ENCODE peak calls at places on chromosomes 4 and X, in five cellular contexts. Z is uterus, M is aorta, B is hepatocyte, K is thoracic aorta. Y is an unnamed sample.
A peak's percentile ranks its signal among the peaks of the same experiment; 100 is the strongest.

GRCh38 chr4:173252024-173252935 is 81.9 kb downstream of the HMGB2 start:
- DNase-seq in Z (peak; percentile 84), M (peak; percentile 77), B (peak; percentile 79), K (peak; percentile 36), Y (peak; percentile 72)

GRCh38 chr4:123127218-123127617 is 204.8 kb upstream of the NUDT6 start:
- DNase-seq in Z (no peak), M (no peak), B (no peak), K (no peak), Y (no peak)

GRCh38 chrX:121260568-121261240 is 213.3 kb downstream of the GLUD2 start:
- DNase-seq in Z (no peak), M (no peak), B (peak; percentile 5), K (no peak), Y (no peak)

GRCh38 chrX:149818652-149819051 is 36.9 kb downstream of the MAGEA9 start:
- DNase-seq in Z (no peak), M (no peak), B (no peak), K (no peak), Y (no peak)

GRCh38 chr4:156197216-156197615 is 243.6 kb upstream of the CTSO start:
- DNase-seq in Z (peak; percentile 31), M (no peak), B (no peak), K (no peak), Y (no peak)

GRCh38 chr4:7650606-7651400 is 216.1 kb upstream of the PSAPL1 start:
- DNase-seq in Z (no peak), M (peak; percentile 72), B (peak; percentile 32), K (no peak), Y (no peak)

GRCh38 chr4:178215754-178216153 is 773.5 kb upstream of the AGA start:
- DNase-seq in Z (no peak), M (no peak), B (no peak), K (no peak), Y (no peak)

GRCh38 chrX:154487518-154488290 is 1.3 kb upstream of the UBL4A start:
- DNase-seq in Z (no peak), M (no peak), B (no peak), K (no peak), Y (no peak)

GRCh38 chr4:10011277-10011676 is 10.0 kb downstream of the SLC2A9 start:
- DNase-seq in Z (no peak), M (no peak), B (no peak), K (no peak), Y (no peak)

GRCh38 chr4:147370473-147370872 is 110.4 kb upstream of the EDNRA start:
- DNase-seq in Z (no peak), M (no peak), B (no peak), K (no peak), Y (no peak)

GRCh38 chrX:21806691-21807090 is 32.7 kb upstream of the MBTPS2 start:
- DNase-seq in Z (no peak), M (no peak), B (no peak), K (no peak), Y (no peak)

GRCh38 chrX:10341309-10341708 is 184.5 kb downstream of the CLCN4 start:
- DNase-seq in Z (no peak), M (no peak), B (no peak), K (no peak), Y (no peak)

GRCh38 chr4:48939785-48940184 is 33.2 kb upstream of the OCIAD2 start:
- DNase-seq in Z (no peak), M (no peak), B (peak; percentile 30), K (no peak), Y (no peak)

GRCh38 chrX:46407753-46408130 is 137.5 kb downstream of the ZNF674 start:
- DNase-seq in Z (no peak), M (no peak), B (no peak), K (no peak), Y (no peak)

GRCh38 chrX:73561791-73562190 is 1.2 kb upstream of the CHIC1 start:
- DNase-seq in Z (no peak), M (no peak), B (no peak), K (no peak), Y (no peak)

GRCh38 chrX:73562986-73563739 is at the start of gene CHIC1:
- DNase-seq in Z (peak; percentile 66), M (peak; percentile 85), B (peak; percentile 74), K (peak; percentile 4), Y (peak; percentile 83)

GRCh38 chrX:73562458-73562857 is 539 bp upstream of the CHIC1 start:
- DNase-seq in Z (no peak), M (no peak), B (no peak), K (no peak), Y (no peak)

DNA sequence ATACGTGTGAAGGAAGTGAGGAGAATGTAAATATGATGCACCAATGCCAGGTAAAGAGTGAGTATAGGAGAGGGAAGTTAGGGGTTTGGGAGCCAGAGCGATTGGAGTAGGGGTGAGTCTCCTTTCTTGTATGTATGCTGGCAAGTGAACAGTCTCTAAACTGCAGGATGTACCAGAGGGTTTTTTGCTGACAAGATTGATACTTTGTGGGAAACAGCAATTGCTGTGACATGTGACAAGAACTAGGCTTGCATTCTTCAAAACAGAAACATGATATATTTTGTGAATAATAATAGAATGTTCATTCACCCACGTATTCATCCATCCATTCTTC is 710 bp downstream of the CHIC1 start:
- DNase-seq in Z (no peak), M (no peak), B (no peak), K (no peak), Y (no peak)
- H3K27ac ChIP-seq in Z (peak overlapping the region; percentile 88), M (peak overlapping the region; percentile 67), B (peak overlapping the region; percentile 88), K (peak overlapping the region; percentile 88), Y (peak overlapping the region; percentile 85)

DNA sequence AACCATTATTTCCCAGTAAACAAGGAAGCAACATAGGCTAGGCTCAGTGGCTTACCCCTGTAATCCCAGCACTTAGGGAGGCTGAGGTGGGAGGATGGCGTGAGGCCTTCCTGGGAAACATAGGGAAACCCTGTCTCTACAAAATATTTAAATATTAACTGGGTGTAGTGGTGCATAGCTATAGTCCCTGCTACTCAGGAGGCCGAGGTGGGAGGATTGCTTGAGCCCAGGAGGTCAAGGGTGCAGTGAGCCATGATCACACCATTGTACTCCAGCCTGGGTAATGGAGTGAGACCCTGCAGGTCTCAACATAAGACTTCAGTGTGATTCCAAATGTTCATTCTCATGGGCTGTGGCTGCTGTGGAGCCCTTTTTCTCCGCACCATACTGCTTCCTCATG is 34.9 kb downstream of the FHDC1 start:
- DNase-seq in Z (no peak), M (no peak), B (no peak), K (no peak), Y (no peak)
- H3K27me3 ChIP-seq in Z (no peaks in the 10 kb centered on the region), M (no peaks in the 10 kb centered on the region), B (no peaks in the 10 kb centered on the region), K (no peaks in the 10 kb centered on the region), Y (no peaks in the 10 kb centered on the region)

DNA sequence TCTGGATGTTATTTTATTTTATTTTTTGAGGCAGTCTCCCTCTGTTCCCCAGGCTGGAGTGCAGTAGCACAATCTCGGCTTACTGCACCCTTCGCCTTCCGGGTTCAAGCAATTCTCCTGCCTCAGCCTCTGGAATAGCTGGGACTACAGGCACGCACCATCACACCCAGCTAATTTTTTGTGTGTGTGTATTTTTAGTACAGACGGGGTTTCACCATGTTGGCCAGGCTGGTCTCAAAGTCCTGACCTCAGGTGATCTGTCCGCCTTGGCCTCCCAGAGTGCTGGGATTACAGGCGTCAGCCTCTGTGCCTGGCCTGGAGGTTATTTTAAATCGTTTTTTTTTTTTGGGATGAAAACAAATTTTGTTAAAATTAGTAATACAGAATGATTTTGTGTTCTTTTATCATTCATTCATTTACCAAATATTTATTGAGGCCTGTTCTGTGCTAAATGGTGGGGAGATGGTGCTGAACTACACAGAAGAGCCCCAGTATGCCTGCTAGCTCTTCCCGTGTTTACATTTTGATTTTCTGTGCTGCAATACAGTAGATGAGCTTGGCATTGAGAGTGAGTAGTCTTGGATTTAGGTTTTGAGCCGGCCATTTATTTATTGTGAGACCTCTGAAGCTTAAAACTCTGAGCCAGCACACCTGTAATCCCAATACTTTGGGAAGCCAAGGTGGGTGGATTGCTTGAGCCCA is 22.7 kb downstream of the ADD1 start:
- DNase-seq in Z (no peak), M (no peak), B (no peak), K (no peak), Y (no peak)
- H3K27ac ChIP-seq in Z (no peak overlapping the region), M (no peak overlapping the region), B (peak overlapping the region; percentile 6), K (peak overlapping the region; percentile 9), Y (no peak overlapping the region)

DNA sequence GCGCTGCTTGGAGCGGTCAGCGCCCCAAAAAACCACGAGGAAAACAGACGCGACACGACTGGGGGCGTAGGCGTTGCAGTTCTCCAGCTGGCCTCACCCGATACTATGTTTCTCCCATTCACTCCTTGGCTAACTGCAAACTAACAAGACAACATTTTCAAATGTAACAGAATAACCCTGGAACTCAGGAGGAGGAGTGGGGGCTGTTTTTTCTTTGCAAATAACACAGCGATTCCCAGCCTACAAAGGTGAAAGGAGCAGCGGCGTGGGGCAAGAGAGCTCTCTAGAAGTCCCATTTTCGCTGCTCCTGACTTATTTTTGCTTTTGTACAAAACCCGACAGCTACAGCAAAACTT is 1.7 kb downstream of the SOX3 start:
- DNase-seq in Z (no peak), M (no peak), B (no peak), K (no peak), Y (no peak)
- H3K27me3 ChIP-seq in Z (peaks cover 52% of the 10 kb centered on the region), M (no peaks in the 10 kb centered on the region), B (peaks cover 80% of the 10 kb centered on the region), K (no peaks in the 10 kb centered on the region), Y (no peaks in the 10 kb centered on the region)

GRCh38 chr4:154588198-154588597 is 2.3 kb downstream of the FGA start:
- DNase-seq in Z (no peak), M (no peak), B (no peak), K (no peak), Y (no peak)
- H3K27ac ChIP-seq in Z (no peak overlapping the region), M (no peak overlapping the region), B (no peak overlapping the region), K (no peak overlapping the region), Y (no peak overlapping the region)

GRCh38 chr4:41748788-41749445 is 392 bp upstream of the PHOX2B start:
- DNase-seq in Z (no peak), M (no peak), B (no peak), K (no peak), Y (no peak)

GRCh38 chr4:41746440-41747229 is 1.9 kb downstream of the PHOX2B start:
- DNase-seq in Z (no peak), M (no peak), B (no peak), K (no peak), Y (no peak)

GRCh38 chr4:41749650-41750049 is 1.1 kb upstream of the PHOX2B start:
- DNase-seq in Z (no peak), M (no peak), B (no peak), K (no peak), Y (no peak)

GRCh38 chr4:41747230-41748055 is 1.1 kb downstream of the PHOX2B start:
- DNase-seq in Z (no peak), M (no peak), B (no peak), K (no peak), Y (no peak)

DNA sequence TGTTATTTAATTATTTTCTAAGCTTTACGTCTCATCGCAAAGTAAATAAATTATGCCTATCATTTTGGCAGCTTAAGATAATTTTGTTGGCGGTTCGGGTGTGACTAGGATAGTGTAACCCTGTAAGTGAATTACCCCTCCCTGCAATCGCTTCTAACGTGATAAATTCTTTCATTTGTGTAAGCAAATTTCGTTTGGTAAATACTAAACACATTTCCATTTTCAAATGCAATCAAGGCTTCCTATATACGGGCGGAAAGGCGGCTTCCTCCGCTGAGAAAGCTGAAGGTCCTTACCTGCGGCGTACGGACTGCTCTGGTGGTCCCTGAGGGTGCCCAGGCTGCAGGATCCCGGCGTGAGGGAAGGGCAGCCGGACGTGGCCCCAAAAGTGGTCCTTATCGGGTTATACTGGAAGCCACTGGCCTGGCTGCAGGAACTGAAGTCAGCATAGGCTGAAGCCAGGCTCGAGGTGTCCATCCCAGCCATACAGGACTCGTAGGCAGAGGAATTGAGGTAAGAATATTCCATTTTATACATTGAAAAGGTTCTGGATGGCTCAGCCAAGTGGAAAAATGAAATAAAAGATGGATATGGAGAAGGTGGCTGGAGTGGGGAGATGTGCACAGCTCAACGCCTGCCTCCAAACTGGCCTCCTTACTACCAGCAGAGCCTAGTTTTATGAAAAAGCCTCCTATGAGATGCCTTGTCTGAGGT is at the start of gene PHOX2B:
- DNase-seq in Z (no peak), M (no peak), B (no peak), K (no peak), Y (no peak)
- H3K27me3 ChIP-seq in Z (peaks cover 68% of the 10 kb centered on the region), M (peaks cover 3% of the 10 kb centered on the region), B (peaks cover 98% of the 10 kb centered on the region), K (peaks cover 36% of the 10 kb centered on the region), Y (peaks cover 4% of the 10 kb centered on the region)

Y was measured in right cardiac atrium.